ENCODE peak calls at places on chromosome 11, in ten cellular contexts. Q, G, V, J, W, L, C, B, E and F are unnamed samples.

GRCh38 chr11:109439684-109440083 is 17.7 kb downstream of the C11orf87 start:
- DNase-seq in G (no peak), B (no peak), Q (no peak), V (no peak), J (no peak), W (no peak), L (no peak), E (no peak), C (no peak), F (no peak)

GRCh38 chr11:74321487-74322188 is 10.2 kb upstream of the P4HA3 start:
- DNase-seq in V (peak; percentile 32), B (peak; percentile 88), G (peak; percentile 12), W (peak; percentile 32), C (peak; percentile 93), Q (no peak), J (no peak), E (peak; percentile 54), L (peak; percentile 73), F (no peak)

GRCh38 chr11:119414321-119414720 is 8.7 kb downstream of the THY1 start:
- DNase-seq in L (no peak), V (no peak), B (no peak), Q (no peak), W (no peak), E (no peak), G (no peak), C (no peak), J (no peak), F (no peak)

GRCh38 chr11:78605296-78605695 is 30.6 kb upstream of the NARS2 start:
- DNase-seq in V (no peak), W (no peak), E (no peak), B (peak; percentile 39), L (peak; percentile 6), G (no peak), C (no peak), J (no peak), Q (no peak), F (no peak)

GRCh38 chr11:120344302-120345004 is 8.2 kb downstream of the ARHGEF12 start:
- DNase-seq in J (no peak), B (peak; percentile 43), E (peak; percentile 89), Q (no peak), C (peak; percentile 98), W (no peak), V (peak; percentile 44), G (peak; percentile 33), L (no peak), F (peak; percentile 34)

GRCh38 chr11:134519788-134520187 is 107.7 kb upstream of the B3GAT1 start:
- DNase-seq in G (no peak), W (no peak), E (no peak), C (no peak), L (no peak), Q (no peak), B (no peak), V (no peak), J (no peak), F (no peak)

GRCh38 chr11:128468106-128468505 is 119.3 kb downstream of the ETS1 start:
- DNase-seq in V (no peak), G (no peak), Q (no peak), E (no peak), J (no peak), L (no peak), W (no peak), C (no peak), B (no peak), F (no peak)

GRCh38 chr11:12677131-12677530 is 2.9 kb downstream of the TEAD1 start:
- DNase-seq in C (no peak), V (no peak), Q (no peak), E (no peak), J (no peak), W (no peak), L (no peak), G (no peak), B (peak; percentile 57), F (no peak)

GRCh38 chr11:59417023-59417422 is 9.2 kb downstream of the OR5A2 start:
- DNase-seq in C (peak; percentile 36), J (no peak), V (no peak), B (no peak), E (peak; percentile 35), L (no peak), W (no peak), G (no peak), Q (no peak), F (no peak)

GRCh38 chr11:26698224-26698623 is 23.6 kb downstream of the SLC5A12 start:
- DNase-seq in B (no peak), G (no peak), Q (no peak), W (no peak), E (no peak), L (no peak), J (no peak), C (no peak), V (no peak), F (no peak)

GRCh38 chr11:102306048-102306575 is 11.2 kb upstream of the BIRC3 start:
- DNase-seq in Q (no peak), W (peak; percentile 80), B (no peak), C (no peak), G (no peak), J (no peak), E (no peak), V (no peak), L (no peak), F (peak; percentile 98)

GRCh38 chr11:34907934-34908593 is 8.1 kb downstream of the APIP start:
- DNase-seq in L (no peak), V (no peak), Q (no peak), C (no peak), W (no peak), G (no peak), J (no peak), E (peak; percentile 9), B (no peak), F (no peak)

GRCh38 chr11:111793863-111794262 is 27.7 kb upstream of the PPP2R1B start:
- DNase-seq in L (no peak), E (no peak), C (no peak), W (no peak), J (no peak), G (no peak), Q (no peak), V (no peak), B (peak; percentile 36), F (no peak)

GRCh38 chr11:93623179-93623578 is 38.3 kb upstream of the CEP295 start:
- DNase-seq in E (peak; percentile 80), C (peak; percentile 30), B (no peak), Q (no peak), J (no peak), W (peak; percentile 15), V (no peak), L (no peak), G (no peak), F (peak; percentile 20)

GRCh38 chr11:33025339-33025722 is 9.7 kb downstream of the DEPDC7 start:
- DNase-seq in L (no peak), G (no peak), J (no peak), W (no peak), Q (no peak), B (no peak), V (no peak), C (no peak), E (no peak), F (no peak)

GRCh38 chr11:82980292-82980691 is 78.8 kb downstream of the DDIAS start:
- DNase-seq in L (peak; percentile 76), V (no peak), G (no peak), W (no peak), E (no peak), J (no peak), B (peak; percentile 90), Q (no peak), C (no peak), F (peak; percentile 77)

GRCh38 chr11:64037027-64037633 is 1.4 kb downstream of the FLRT1 start:
- DNase-seq in J (no peak), B (no peak), E (no peak), C (no peak), Q (no peak), G (no peak), V (no peak), W (no peak), L (no peak), F (no peak)